ENCODE peak calls at places on chromosomes 3 and 15, in four cellular contexts. C is GF-D8; X is activated CD4-positive, alpha-beta T cell treated with anti-CD3 and anti-CD28 coated beads, Interleukin-2, amount 50 U/mL, for 24 hours; S is NCI-H2081. I is an unnamed sample.

GRCh38 chr3:188546835-188547670 is 393.1 kb downstream of the LPP start:
- DNase-seq in C (no peak), X (no peak), S (no peak), I (peak; percentile 96)

GRCh38 chr3:105066106-105066839 is 300.4 kb upstream of the ALCAM start:
- DNase-seq in C (no peak), X (no peak), S (no peak), I (peak; percentile 19)

GRCh38 chr15:69008056-69008455 is 6.4 kb upstream of the NOX5 start:
- DNase-seq in C (no peak), X (no peak), S (no peak), I (no peak)

GRCh38 chr3:12357456-12357855 is 68.6 kb downstream of the PPARG start:
- DNase-seq in C (no peak), X (no peak), S (no peak), I (no peak)

GRCh38 chr3:114565201-114565600 is 271.4 kb downstream of the TIGIT start:
- DNase-seq in C (no peak), X (no peak), S (no peak), I (no peak)

GRCh38 chr3:180855364-180855763 is 57.1 kb upstream of the FXR1 start:
- DNase-seq in C (no peak), X (no peak), S (peak; percentile 52), I (no peak)

GRCh38 chr15:70140543-70141375 is 43.0 kb upstream of the TLE3 start:
- DNase-seq in C (peak; percentile 12), X (no peak), S (no peak), I (peak; percentile 54)

GRCh38 chr3:8020459-8020858 is 481.2 kb upstream of the LMCD1 start:
- DNase-seq in C (no peak), X (no peak), S (no peak), I (no peak)

GRCh38 chr3:114756506-114757279 is 390.4 kb downstream of the ZBTB20 start:
- DNase-seq in C (no peak), X (no peak), S (no peak), I (peak; percentile 43)

GRCh38 chr15:101578443-101578894 is 73.7 kb downstream of the TM2D3 start:
- DNase-seq in C (no peak), X (no peak), S (peak; percentile 4), I (no peak)

GRCh38 chr3:186452517-186452916 is 90.5 kb upstream of the DGKG start:
- DNase-seq in C (no peak), X (no peak), S (no peak), I (peak; percentile 91)

GRCh38 chr15:73907018-73907394 is 19.3 kb upstream of the LOXL1 start:
- DNase-seq in C (peak; percentile 40), X (no peak), S (no peak), I (no peak)

GRCh38 chr3:24367216-24367615 is 127.4 kb downstream of the THRB start:
- DNase-seq in C (no peak), X (no peak), S (no peak), I (peak; percentile 39)

GRCh38 chr15:48641416-48641815 is 4.1 kb downstream of the FBN1 start:
- DNase-seq in C (no peak), X (no peak), S (no peak), I (peak; percentile 58)

GRCh38 chr3:69871868-69872267 is 127.7 kb upstream of the SAMMSON start:
- DNase-seq in C (no peak), X (no peak), S (no peak), I (no peak)

GRCh38 chr3:195806211-195806915 is 5.4 kb downstream of the MUC4 start:
- DNase-seq in C (no peak), X (no peak), S (no peak), I (peak; percentile 14)

GRCh38 chr3:126535636-126536035 is 11.7 kb downstream of the CHST13 start:
- DNase-seq in C (no peak), X (no peak), S (no peak), I (no peak)

GRCh38 chr3:194870394-194871110 is 184.9 kb downstream of the FAM43A start:
- DNase-seq in C (no peak), X (no peak), S (peak; percentile 41), I (peak; percentile 43)

I was measured in amniotic epithelial cell.